ENCODE peak calls at places on chromosomes 16 and 17, in eight cellular contexts. U is AG10803, J is tibial nerve, K is RKO, C is Daoy, Q is AG04450, A is posterior cingulate gyrus, Z is stomach. O is an unnamed sample.

GRCh38 chr17:74119960-74120359 is 83.5 kb upstream of the RPL38 start:
- DNase-seq in U (no peak), J (no peak), K (no peak), C (no peak), Q (no peak), A (no peak), Z (no peak), O (peak)

GRCh38 chr17:69884361-69884760 is 190.7 kb upstream of the KCNJ16 start:
- DNase-seq in U (no peak), J (no peak), K (no peak), C (no peak), Q (no peak), A (no peak), Z (no peak), O (no peak)

GRCh38 chr16:24995469-24995868 is 19.7 kb downstream of the ARHGAP17 start:
- DNase-seq in U (no peak), J (no peak), K (no peak), C (no peak), Q (no peak), A (no peak), Z (no peak), O (no peak)

GRCh38 chr16:51510416-51510815 is 359.3 kb upstream of the SALL1 start:
- DNase-seq in U (no peak), J (no peak), K (no peak), C (no peak), Q (no peak), A (no peak), Z (no peak), O (no peak)

GRCh38 chr16:10521681-10522274 is 58.6 kb downstream of the EMP2 start:
- DNase-seq in U (peak), J (peak), K (peak), C (peak), Q (peak), A (peak), Z (peak), O (no peak)

GRCh38 chr16:89949121-89949742 is 677 bp downstream of the DEF8 start:
- DNase-seq in U (no peak), J (no peak), K (no peak), C (no peak), Q (no peak), A (no peak), Z (no peak), O (no peak)

GRCh38 chr16:22320572-22321339 is 23.5 kb downstream of the POLR3E start:
- DNase-seq in U (no peak), J (no peak), K (no peak), C (no peak), Q (no peak), A (no peak), Z (no peak), O (no peak)

GRCh38 chr17:66146394-66146793 is 45.5 kb downstream of the CEP112 start:
- DNase-seq in U (no peak), J (no peak), K (no peak), C (no peak), Q (no peak), A (no peak), Z (no peak), O (no peak)

GRCh38 chr16:20303012-20303411 is 24.3 kb downstream of the GP2 start:
- DNase-seq in U (no peak), J (no peak), K (no peak), C (no peak), Q (no peak), A (no peak), Z (no peak), O (no peak)

O was measured in kidney.